ENCODE peak calls at places on chromosomes 16 and 17, in nine cellular contexts. W is HAP-1, F is HEK293T, B is occipital lobe, U is NCI-H774, E is GM12865, H is pulmonary artery endothelial cell, J is GM23338, D is AG09319. T is an unnamed sample.

GRCh38 chr17:64772845-64773299 is 110.8 kb upstream of the SMURF2 start:
- DNase-seq in W (no peak), F (no peak), B (no peak), U (no peak), E (no peak), H (no peak), J (no peak), D (no peak), T (no peak)

GRCh38 chr17:31068291-31068690 is 26.5 kb upstream of the NF1 start:
- DNase-seq in W (peak; percentile 75), F (peak; percentile 53), B (no peak), U (no peak), E (peak; percentile 67), H (no peak), J (peak; percentile 85), D (no peak), T (no peak)

GRCh38 chr16:23607740-23608139 is 11.6 kb upstream of the NDUFAB1 start:
- DNase-seq in W (no peak), F (no peak), B (no peak), U (no peak), E (no peak), H (no peak), J (no peak), D (no peak), T (no peak)

GRCh38 chr17:61294777-61295176 is 104.9 kb upstream of the TBX2 start:
- DNase-seq in W (no peak), F (no peak), B (no peak), U (no peak), E (peak; percentile 5), H (no peak), J (no peak), D (no peak), T (no peak)

GRCh38 chr16:49890876-49891275 is 35.0 kb upstream of the ZNF423 start:
- DNase-seq in W (peak; percentile 33), F (peak; percentile 30), B (no peak), U (no peak), E (peak; percentile 44), H (no peak), J (peak; percentile 86), D (no peak), T (no peak)

GRCh38 chr16:12350945-12351344 is 374.4 kb downstream of the SNX29 start:
- DNase-seq in W (no peak), F (no peak), B (no peak), U (no peak), E (no peak), H (no peak), J (peak; percentile 50), D (no peak), T (no peak)

GRCh38 chr16:19179890-19180490 is 11.9 kb downstream of the SYT17 start:
- DNase-seq in W (peak; percentile 77), F (peak; percentile 76), B (no peak), U (peak; percentile 13), E (peak; percentile 78), H (peak; percentile 10), J (peak; percentile 82), D (no peak), T (peak; percentile 15)

GRCh38 chr16:80994451-80994850 is 12.2 kb downstream of the CMC2 start:
- DNase-seq in W (no peak), F (no peak), B (no peak), U (no peak), E (no peak), H (no peak), J (no peak), D (no peak), T (no peak)

GRCh38 chr17:16273499-16273898 is 56.5 kb downstream of the PIGL start:
- DNase-seq in W (no peak), F (no peak), B (no peak), U (no peak), E (no peak), H (no peak), J (no peak), D (no peak), T (no peak)